ENCODE peak calls at places on chromosomes 12 and 14, in five cellular contexts. Y is GM12892, V is GM12878, L is H1, H is HepG2. Q is an unnamed sample.

GRCh38 chr12:49358548-49359141 is 8.6 kb upstream of the SPATS2 start:
- DNase-seq in Y (no peak), V (no peak), L (peak), H (peak), Q (peak)

GRCh38 chr12:82486524-82487235 is 128.4 kb downstream of the METTL25 start:
- DNase-seq in Y (no peak), V (no peak), L (no peak), H (no peak), Q (no peak)

GRCh38 chr14:44778562-44778961 is 183.2 kb downstream of the KLHL28 start:
- DNase-seq in Y (no peak), V (no peak), L (no peak), H (no peak), Q (no peak)

GRCh38 chr14:75257241-75257640 is 21.4 kb upstream of the FOS start:
- DNase-seq in Y (no peak), V (no peak), L (no peak), H (no peak), Q (no peak)

GRCh38 chr12:127621366-127621765 is 645.6 kb upstream of the TMEM132C start:
- DNase-seq in Y (no peak), V (no peak), L (no peak), H (no peak), Q (no peak)

GRCh38 chr14:69077841-69078240 is 75.1 kb downstream of the DCAF5 start:
- DNase-seq in Y (no peak), V (no peak), L (no peak), H (no peak), Q (no peak)

GRCh38 chr12:53752192-53752601 is 418 bp upstream of the CISTR start:
- DNase-seq in Y (no peak), V (no peak), L (no peak), H (no peak), Q (no peak)

GRCh38 chr12:89856431-89856830 is 147.8 kb upstream of the ATP2B1 start:
- DNase-seq in Y (no peak), V (peak), L (no peak), H (no peak), Q (no peak)

GRCh38 chr12:65602579-65603295 is 221.5 kb upstream of the HMGA2 start:
- DNase-seq in Y (peak), V (no peak), L (peak), H (peak), Q (peak)

GRCh38 chr12:65605019-65605418 is 219.3 kb upstream of the HMGA2 start:
- DNase-seq in Y (no peak), V (no peak), L (no peak), H (no peak), Q (no peak)

GRCh38 chr12:65602191-65602578 is 222.1 kb upstream of the HMGA2 start:
- DNase-seq in Y (no peak), V (no peak), L (no peak), H (no peak), Q (no peak)

GRCh38 chr12:65606008-65606766 is 218.1 kb upstream of the HMGA2 start:
- DNase-seq in Y (no peak), V (no peak), L (no peak), H (no peak), Q (no peak)

DNA sequence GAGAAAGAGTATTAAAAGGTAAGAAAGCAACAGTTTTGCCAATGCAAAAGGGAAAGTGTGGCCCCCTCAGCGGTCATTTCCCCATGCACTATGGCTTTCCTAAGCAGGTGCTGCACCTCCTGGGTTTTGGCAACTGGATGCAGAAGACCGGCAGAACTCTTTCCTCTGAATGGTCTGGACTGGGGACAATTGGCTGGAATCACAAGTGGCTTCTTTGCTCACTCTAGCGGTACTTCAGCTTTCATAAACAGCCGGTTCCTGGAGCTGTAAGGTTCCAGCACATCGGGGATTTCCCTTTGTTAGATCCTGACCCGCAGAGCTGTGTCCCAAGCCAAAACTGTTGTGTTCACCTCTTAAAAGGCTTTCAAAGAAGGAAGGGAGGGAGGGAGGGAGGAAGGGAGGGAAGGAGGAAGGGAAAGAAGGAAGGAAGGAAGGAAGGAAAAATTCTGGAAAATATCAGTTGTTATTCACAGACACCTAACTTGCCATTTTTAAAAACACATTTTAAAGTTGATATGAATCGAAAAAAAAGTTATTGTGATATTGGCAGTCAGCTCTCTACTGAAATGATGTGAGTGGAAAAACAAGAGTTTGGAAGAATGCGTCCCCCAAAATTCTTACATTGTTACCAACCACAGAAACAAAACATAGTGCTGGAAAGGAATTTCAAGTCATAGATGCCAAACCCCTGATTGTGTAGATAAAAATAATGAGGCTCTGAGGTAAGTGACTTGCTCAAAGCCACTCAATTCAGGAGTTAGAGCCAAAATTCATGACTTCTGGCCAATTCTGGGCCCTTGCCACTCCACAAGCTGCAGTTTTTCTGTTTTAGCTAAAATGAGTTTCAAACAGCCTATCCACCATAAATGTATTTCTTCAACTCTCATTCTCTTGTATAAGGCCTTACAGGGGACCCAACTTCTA is 220.6 kb upstream of the HMGA2 start:
- DNase-seq in Y (no peak), V (no peak), L (no peak), H (no peak), Q (no peak)
- TF ChIP-seq POLR2AphosphoS5 in Y (no peak), V (no peak), L (no peak), H (no peak), Q (no peak)

GRCh38 chr12:67034110-67034879 is 234.9 kb upstream of the CAND1 start:
- DNase-seq in Y (no peak), V (no peak), L (no peak), H (no peak), Q (no peak)
- TF ChIP-seq TAF1 in Y (no peak), V (no peak), L (no peak), H (no peak), Q (no peak)

DNA sequence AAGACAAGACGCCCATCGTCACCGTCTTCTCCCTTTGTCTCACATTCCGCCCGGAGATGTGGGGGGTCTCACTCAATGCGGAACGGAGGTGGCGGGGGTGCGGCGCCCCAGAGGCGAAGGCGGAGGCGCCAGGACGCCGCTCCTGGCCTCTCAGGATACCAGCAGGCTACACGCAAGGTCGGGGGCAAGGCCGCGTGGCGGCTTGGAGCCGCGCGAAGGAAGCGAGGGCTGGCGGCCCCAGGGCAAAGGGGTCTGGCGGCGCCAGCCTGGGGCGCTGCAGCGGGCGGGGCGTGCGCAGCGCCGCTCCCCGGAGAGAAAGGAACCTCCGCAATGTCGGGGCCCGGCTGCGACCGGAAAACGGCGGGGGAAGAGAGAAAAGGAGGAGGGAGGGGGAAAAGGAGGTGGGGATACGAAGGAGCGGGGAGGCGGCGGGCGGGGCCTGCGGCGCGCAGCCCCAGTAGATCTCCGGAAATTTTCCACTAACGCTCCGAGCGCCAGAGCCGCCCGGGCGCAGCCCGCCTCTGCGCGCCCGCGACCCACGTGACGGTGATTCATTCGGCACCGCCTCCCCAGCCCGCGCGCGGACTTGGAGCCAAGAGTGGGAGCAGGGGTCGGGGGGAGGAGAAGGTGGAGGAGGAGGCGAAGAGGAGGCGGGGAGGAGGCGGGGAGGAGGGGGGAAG is 10.5 kb upstream of the SLC38A2 start:
- DNase-seq in Y (peak), V (peak), L (peak), H (peak), Q (peak)
- TF ChIP-seq POLR2A in Y (peak), V (peak), L (peak), H (peak), Q (peak)

DNA sequence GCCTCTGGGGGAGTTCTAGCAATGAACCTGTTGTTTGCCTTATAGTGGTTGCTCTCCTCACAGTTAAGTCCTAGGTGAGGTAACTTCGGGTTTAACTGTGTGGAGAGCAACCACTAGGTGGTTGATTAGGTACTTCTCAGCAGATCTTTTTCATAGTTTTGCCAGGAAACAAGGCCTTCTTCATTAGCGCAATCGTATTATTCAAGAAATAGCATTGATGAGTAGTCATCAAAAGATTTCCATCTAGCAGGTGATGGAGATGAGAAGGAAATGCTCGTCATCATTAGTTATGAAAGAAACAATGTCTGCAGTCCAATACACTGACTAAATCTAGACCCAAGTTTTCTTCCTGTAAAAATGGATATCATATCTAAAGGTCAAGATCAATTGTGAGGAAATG is 923.3 kb downstream of the AACS start:
- DNase-seq in Y (no peak), V (no peak), L (no peak), H (no peak), Q (no peak)
- TF ChIP-seq POLR2AphosphoS5 in Y (no peak), V (no peak), L (no peak), H (no peak), Q (no peak)

DNA sequence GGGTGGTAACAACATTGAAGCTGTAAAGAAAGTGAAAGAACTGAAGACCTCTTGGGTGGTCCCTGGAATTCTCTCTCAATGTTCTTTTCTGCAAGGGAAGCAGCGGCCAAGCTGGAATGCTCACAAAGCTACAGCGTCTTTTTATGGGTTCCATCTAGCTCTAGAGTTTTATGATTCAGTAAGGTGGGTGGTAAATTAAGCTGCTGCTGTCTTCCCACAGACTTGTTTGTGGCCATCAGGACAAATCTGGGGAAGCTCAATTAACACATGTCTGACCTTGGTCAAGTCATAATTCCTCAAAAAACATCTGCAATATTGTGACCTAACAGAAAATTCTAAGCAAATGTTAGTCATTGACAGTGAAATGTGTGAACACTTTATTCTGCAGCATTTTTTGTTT is 139.1 kb downstream of the MED13L start:
- DNase-seq in Y (no peak), V (no peak), L (no peak), H (no peak), Q (no peak)
- TF ChIP-seq TAF1 in Y (no peak), V (no peak), L (no peak), H (no peak), Q (no peak)

DNA sequence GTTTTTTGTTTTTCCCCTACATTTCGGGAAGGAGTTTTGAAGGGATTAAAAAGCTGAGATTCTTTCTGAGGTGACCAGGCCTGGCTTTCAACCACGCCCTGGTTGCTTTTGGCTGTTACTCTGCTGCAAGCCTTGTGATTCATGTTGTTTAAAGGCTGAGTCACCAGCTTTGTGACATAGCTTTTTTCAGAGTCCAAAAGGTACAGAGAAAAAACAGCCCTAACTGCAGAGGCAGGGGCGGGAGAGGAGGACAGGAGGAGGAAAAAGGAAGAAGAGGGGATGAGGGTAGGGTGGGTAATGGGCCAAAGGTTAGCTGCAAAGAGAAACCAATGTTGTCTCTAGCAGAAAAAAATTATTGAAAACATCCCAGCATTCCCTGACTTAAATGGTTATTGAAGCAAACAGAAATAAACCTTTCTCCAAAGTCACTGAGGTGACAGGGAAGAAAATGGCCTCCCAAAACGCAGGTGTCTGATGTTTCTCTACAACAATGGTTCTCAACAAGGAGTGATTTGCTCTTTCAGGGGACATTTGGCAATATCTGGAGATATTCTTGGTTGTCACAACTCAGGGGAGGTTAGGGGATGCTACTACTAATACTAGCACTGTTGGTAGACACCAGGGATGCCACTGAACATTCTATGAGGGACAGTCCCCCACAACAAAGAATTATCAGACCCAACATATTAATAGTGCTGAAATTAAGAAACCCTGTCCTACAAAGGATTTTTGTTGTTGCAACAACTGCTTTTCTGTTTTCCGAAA is 2.1 kb upstream of the UBC start:
- DNase-seq in Y (no peak), V (no peak), L (no peak), H (peak), Q (no peak)
- TF ChIP-seq POLR2A in Y (no peak), V (peak), L (no peak), H (peak), Q (peak)

GRCh38 chr12:116539361-116539771 is 19.8 kb upstream of the MAP1LC3B2 start:
- DNase-seq in Y (no peak), V (no peak), L (no peak), H (no peak), Q (no peak)
- TF ChIP-seq POLR2AphosphoS5 in Y (no peak), V (no peak), L (no peak), H (no peak), Q (no peak)

GRCh38 chr12:45760333-45760732 is 30.8 kb downstream of the ARID2 start:
- DNase-seq in Y (no peak), V (no peak), L (no peak), H (no peak), Q (no peak)
- TF ChIP-seq TAF1 in Y (no peak), V (no peak), L (no peak), H (no peak), Q (no peak)

DNA sequence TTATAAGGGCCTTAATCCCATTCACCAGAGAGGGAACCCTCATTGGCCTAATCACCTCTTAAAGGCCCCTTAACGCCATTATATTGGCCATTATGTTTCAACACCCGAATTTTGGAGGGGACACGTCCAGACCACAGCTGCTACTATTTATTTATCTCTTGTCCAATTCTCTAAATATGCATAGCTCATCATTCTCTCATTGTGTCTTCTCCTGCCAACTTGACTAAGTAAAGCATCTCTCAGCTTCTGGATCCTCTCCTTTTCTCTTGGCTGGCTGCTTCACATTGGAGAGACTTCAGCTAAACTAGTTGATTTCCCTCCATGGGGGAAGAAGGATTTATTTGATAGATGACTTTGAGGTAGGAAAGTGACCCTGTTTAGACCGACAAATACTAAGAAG is 120.4 kb upstream of the KRR1 start:
- DNase-seq in Y (no peak), V (no peak), L (no peak), H (no peak), Q (no peak)
- TF ChIP-seq POLR2A in Y (no peak), V (no peak), L (no peak), H (no peak), Q (no peak)

GRCh38 chr14:105993814-105994213 is 467.4 kb downstream of the TMEM121 start:
- DNase-seq in Y (no peak), V (no peak), L (no peak), H (no peak), Q (no peak)

DNA sequence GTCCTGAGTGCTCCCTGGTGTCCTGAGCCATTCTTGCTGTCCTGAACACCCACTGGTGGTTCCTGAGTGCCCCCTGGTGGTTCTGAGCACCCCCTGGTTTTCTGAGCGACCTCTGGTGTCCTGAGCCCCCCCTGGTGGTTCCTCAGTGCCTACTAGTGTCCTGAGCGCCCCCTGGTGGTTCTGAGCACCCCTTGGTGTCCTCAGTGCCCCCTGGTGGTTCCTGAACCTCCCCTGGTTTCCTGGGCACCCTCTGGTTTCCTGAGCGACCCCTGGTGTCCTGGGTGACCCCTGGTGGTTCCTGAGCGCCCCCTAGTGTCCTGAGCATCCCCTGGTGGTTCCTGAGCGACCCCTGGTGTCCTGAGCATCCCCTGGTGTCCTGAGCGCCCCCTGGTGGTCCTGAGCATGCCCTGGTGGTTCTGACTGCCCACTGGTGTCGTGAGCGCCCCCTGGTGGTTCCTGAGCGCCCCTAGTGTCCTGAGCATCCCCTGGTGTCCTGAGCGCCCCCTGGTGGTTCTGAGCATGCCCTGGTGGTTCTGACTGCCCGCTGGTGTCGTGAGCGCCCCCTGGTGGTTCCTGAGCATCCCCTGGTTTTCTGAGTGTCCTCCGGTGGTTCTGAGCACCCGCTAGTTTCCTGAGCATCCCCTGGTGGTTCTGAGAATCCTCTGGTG is 473.1 kb downstream of the TMEM121 start:
- DNase-seq in Y (no peak), V (no peak), L (peak), H (peak), Q (peak)
- TF ChIP-seq POLR2AphosphoS5 in Y (no peak), V (no peak), L (no peak), H (no peak), Q (no peak)

Q was measured in GM12891.